ENCODE peak calls at places on chromosome 4, in seven cellular contexts. M is sciatic nerve; L is activated CD8-positive, alpha-beta memory T cell treated with anti-CD3 and anti-CD28 coated beads, Interleukin-2, amount 50 U/mL, for 4 hours; Z is effector CD4-positive, alpha-beta T cell; E is stimulated activated CD8-positive, alpha-beta memory T cell treated with anti-CD3 and anti-CD28 coated beads, Interleukin-15, amount 100 ng/mL, for 24 hours; R is NCI-H1417; F is D341Med. V is an unnamed sample.

GRCh38 chr4:141356936-141357335 is 136.2 kb downstream of the ZNF330 start:
- DNase-seq in F (no peak), M (no peak), R (no peak), E (no peak), Z (no peak), L (no peak), V (no peak)

GRCh38 chr4:173171098-173171497 is 2.5 kb downstream of the GALNT7 start:
- DNase-seq in R (no peak), F (no peak), L (no peak), E (no peak), M (no peak), Z (no peak), V (peak)

GRCh38 chr4:105979506-105979905 is 84.2 kb downstream of the NPNT start:
- DNase-seq in E (no peak), F (no peak), Z (no peak), L (no peak), M (no peak), R (no peak), V (no peak)

GRCh38 chr4:99154658-99155342 is 10.7 kb upstream of the ADH4 start:
- DNase-seq in R (no peak), L (no peak), F (no peak), Z (no peak), M (no peak), E (no peak), V (no peak)

GRCh38 chr4:1237981-1238675 is 10.8 kb downstream of the CTBP1 start:
- DNase-seq in L (peak), E (no peak), M (peak), R (no peak), Z (no peak), F (no peak), V (no peak)

GRCh38 chr4:5891563-5892320 is 1.1 kb downstream of the CRMP1 start:
- DNase-seq in E (no peak), M (no peak), F (no peak), L (no peak), R (peak), Z (no peak), V (no peak)

GRCh38 chr4:78242071-78242470 is 184.9 kb downstream of the FRAS1 start:
- DNase-seq in R (no peak), Z (no peak), E (no peak), M (no peak), F (no peak), L (no peak), V (no peak)

GRCh38 chr4:7389719-7390118 is 45.0 kb downstream of the PSAPL1 start:
- DNase-seq in F (peak), E (no peak), R (no peak), M (peak), Z (no peak), L (no peak), V (no peak)

GRCh38 chr4:158624889-158625478 is 46.7 kb downstream of the C4orf46 start:
- DNase-seq in E (no peak), Z (no peak), L (no peak), R (peak), M (no peak), F (peak), V (peak)

GRCh38 chr4:46844325-46844917 is 64.6 kb downstream of the COX7B2 start:
- DNase-seq in L (peak), F (peak), M (peak), E (peak), Z (peak), R (peak), V (peak)

GRCh38 chr4:67699603-67700002 is 1.4 kb downstream of the UBA6 start:
- DNase-seq in F (no peak), Z (no peak), R (no peak), M (no peak), L (no peak), E (no peak), V (no peak)

GRCh38 chr4:69787879-69788278 is 27.5 kb upstream of the SULT1B1 start:
- DNase-seq in L (no peak), R (no peak), Z (no peak), M (no peak), E (no peak), F (no peak), V (peak)

GRCh38 chr4:30543057-30543456 is 177.1 kb upstream of the PCDH7 start:
- DNase-seq in E (no peak), Z (no peak), R (no peak), L (no peak), F (no peak), M (no peak), V (no peak)

GRCh38 chr4:165326831-165327210 is 648 bp upstream of the MSMO1 start:
- DNase-seq in Z (no peak), M (no peak), R (peak), F (peak), E (no peak), L (no peak), V (peak)

GRCh38 chr4:58749206-58749605 is 1639.0 kb upstream of the IGFBP7 start:
- DNase-seq in M (no peak), L (no peak), F (no peak), Z (no peak), R (no peak), E (no peak), V (no peak)

GRCh38 chr4:159103406-159104131 is 690 bp downstream of the RAPGEF2 start:
- DNase-seq in F (peak), L (peak), M (peak), R (peak), Z (peak), E (peak), V (no peak)

GRCh38 chr4:2962614-2963184 is 507 bp downstream of the NOP14 start:
- DNase-seq in F (no peak), L (peak), Z (no peak), R (no peak), M (no peak), E (no peak), V (no peak)

GRCh38 chr4:153595894-153596601 is 88.0 kb upstream of the TLR2 start:
- DNase-seq in L (no peak), R (no peak), E (no peak), M (no peak), F (no peak), Z (no peak), V (no peak)

GRCh38 chr4:2074588-2074987 is 15.5 kb downstream of the NAT8L start:
- DNase-seq in L (no peak), Z (no peak), R (no peak), M (peak), E (no peak), F (peak), V (no peak)

GRCh38 chr4:111512081-111512774 is 633.0 kb upstream of the FAM241A start:
- DNase-seq in F (no peak), R (no peak), Z (no peak), M (no peak), L (no peak), E (no peak), V (peak)

GRCh38 chr4:144302704-144303536 is 162.4 kb upstream of the GYPA start:
- DNase-seq in Z (no peak), F (no peak), R (no peak), L (no peak), E (no peak), M (no peak), V (no peak)

GRCh38 chr4:112853662-112854256 is 195.7 kb upstream of the ANK2 start:
- DNase-seq in Z (no peak), E (no peak), M (no peak), R (no peak), L (no peak), F (no peak), V (no peak)

GRCh38 chr4:176034936-176035335 is 30.7 kb upstream of the WDR17 start:
- DNase-seq in R (no peak), Z (no peak), L (no peak), F (no peak), M (no peak), E (no peak), V (no peak)